ENCODE peak calls at places on chromosomes 7 and 10, in ten cellular contexts. M is lung microvascular endothelial cell; K is midbrain; X is left ventricle myocardium inferior; L is fibroblast of lung; J is NCI-H82; G is activated naive CD8-positive, alpha-beta T cell treated with anti-CD3 and anti-CD28 coated beads, Interleukin-2, amount 50 U/mL, for 24 hours; B is Caki2; S is NCI-H2029; Y is activated CD8-positive, alpha-beta memory T cell treated with anti-CD3 and anti-CD28 coated beads for 48 hours. P is an unnamed sample.

GRCh38 chr10:10589540-10589939 is 428.1 kb upstream of the CELF2 start:
- DNase-seq in M (no peak), K (no peak), X (no peak), L (peak), J (no peak), G (peak), B (peak), S (no peak), Y (no peak), P (no peak)

GRCh38 chr7:44760034-44760580 is 11.5 kb downstream of the ZMIZ2 start:
- DNase-seq in M (no peak), K (no peak), X (no peak), L (no peak), J (no peak), G (no peak), B (no peak), S (no peak), Y (no peak), P (no peak)

GRCh38 chr7:131164025-131164899 is 163.4 kb upstream of the MKLN1 start:
- DNase-seq in M (peak), K (no peak), X (no peak), L (peak), J (no peak), G (no peak), B (peak), S (no peak), Y (no peak), P (no peak)

GRCh38 chr7:44748948-44749731 is 493 bp downstream of the ZMIZ2 start:
- DNase-seq in M (no peak), K (no peak), X (no peak), L (no peak), J (peak), G (peak), B (no peak), S (peak), Y (peak), P (no peak)

GRCh38 chr10:91536790-91537189 is 96.1 kb downstream of the PPP1R3C start:
- DNase-seq in M (no peak), K (no peak), X (no peak), L (peak), J (no peak), G (no peak), B (no peak), S (no peak), Y (no peak), P (no peak)

GRCh38 chr7:5248201-5248885 is 34.4 kb upstream of the SLC29A4 start:
- DNase-seq in M (no peak), K (peak), X (peak), L (no peak), J (peak), G (no peak), B (no peak), S (no peak), Y (no peak), P (no peak)

GRCh38 chr7:98949336-98950044 is 71.2 kb downstream of the TRRAP start:
- DNase-seq in M (no peak), K (peak), X (peak), L (no peak), J (no peak), G (no peak), B (no peak), S (no peak), Y (no peak), P (no peak)

GRCh38 chr10:28768227-28768626 is 90.9 kb downstream of the BAMBI start:
- DNase-seq in M (no peak), K (peak), X (no peak), L (no peak), J (no peak), G (no peak), B (no peak), S (no peak), Y (no peak), P (no peak)

GRCh38 chr10:62049815-62050626 is 148.5 kb downstream of the ARID5B start:
- DNase-seq in M (peak), K (peak), X (no peak), L (peak), J (peak), G (no peak), B (no peak), S (no peak), Y (no peak), P (no peak)

GRCh38 chr7:158020706-158021095 is 566.9 kb downstream of the PTPRN2 start:
- DNase-seq in M (no peak), K (no peak), X (no peak), L (no peak), J (no peak), G (no peak), B (no peak), S (no peak), Y (no peak), P (no peak)

GRCh38 chr10:126846959-126847358 is 58.3 kb upstream of the DOCK1 start:
- DNase-seq in M (no peak), K (no peak), X (no peak), L (no peak), J (no peak), G (no peak), B (no peak), S (no peak), Y (no peak), P (no peak)

GRCh38 chr10:93554760-93555432 is 11.6 kb upstream of the FFAR4 start:
- DNase-seq in M (peak), K (peak), X (peak), L (peak), J (peak), G (peak), B (no peak), S (peak), Y (peak), P (peak)

GRCh38 chr7:98755138-98755898 is 114.5 kb downstream of the TMEM130 start:
- DNase-seq in M (no peak), K (no peak), X (peak), L (no peak), J (no peak), G (no peak), B (no peak), S (no peak), Y (no peak), P (no peak)

GRCh38 chr7:131431289-131431688 is 103.6 kb downstream of the MKLN1 start:
- DNase-seq in M (no peak), K (peak), X (peak), L (peak), J (no peak), G (no peak), B (no peak), S (peak), Y (no peak), P (no peak)

GRCh38 chr7:98210513-98211220 is 572 bp upstream of the BHLHA15 start:
- DNase-seq in M (no peak), K (no peak), X (no peak), L (no peak), J (peak), G (no peak), B (no peak), S (peak), Y (no peak), P (no peak)

GRCh38 chr10:73780966-73781365 is 882 bp upstream of the CHCHD1 start:
- DNase-seq in M (no peak), K (no peak), X (no peak), L (no peak), J (no peak), G (no peak), B (no peak), S (no peak), Y (no peak), P (no peak)

GRCh38 chr10:13051126-13051694 is 48.8 kb upstream of the OPTN start:
- DNase-seq in M (no peak), K (no peak), X (no peak), L (no peak), J (peak), G (no peak), B (no peak), S (no peak), Y (no peak), P (no peak)

GRCh38 chr7:102417105-102417504 is 16.3 kb upstream of the ORAI2 start:
- DNase-seq in M (no peak), K (no peak), X (no peak), L (no peak), J (no peak), G (no peak), B (no peak), S (no peak), Y (no peak), P (no peak)

GRCh38 chr10:34743804-34744203 is 71.3 kb downstream of the PARD3 start:
- DNase-seq in M (no peak), K (peak), X (peak), L (peak), J (no peak), G (no peak), B (peak), S (no peak), Y (no peak), P (no peak)

GRCh38 chr7:17490825-17491224 is 192.4 kb downstream of the AHR start:
- DNase-seq in M (no peak), K (no peak), X (no peak), L (no peak), J (no peak), G (no peak), B (no peak), S (no peak), Y (no peak), P (no peak)

GRCh38 chr10:71975087-71975890 is 11.1 kb downstream of the CHST3 start:
- DNase-seq in M (no peak), K (peak), X (peak), L (no peak), J (no peak), G (no peak), B (no peak), S (no peak), Y (no peak), P (no peak)